ENCODE peak calls at places on chromosomes 4 and X, in eight cellular contexts. One of them, this sample, is unnamed.

GRCh38 chrX:12946838-12947544 is 27.9 kb upstream of the TMSB4X start:
- DNase-seq in CD8-positive, alpha-beta T cell: peak
- DNase-seq in adrenal gland: peak
- DNase-seq in stomach: peak
- DNase-seq in PC-3: peak
- DNase-seq in GM12878: peak
- DNase-seq in IMR-90: peak
- DNase-seq in astrocyte: peak
- DNase-seq in this sample: peak

GRCh38 chr4:109009909-109010308 is 247.1 kb upstream of the ETNPPL start:
- DNase-seq in stomach: no peak
- DNase-seq in astrocyte: peak
- DNase-seq in adrenal gland: no peak
- DNase-seq in PC-3: no peak
- DNase-seq in GM12878: no peak
- DNase-seq in CD8-positive, alpha-beta T cell: no peak
- DNase-seq in IMR-90: peak
- DNase-seq in this sample: peak

GRCh38 chr4:98711526-98711925 is 53.1 kb upstream of the TSPAN5 start:
- DNase-seq in PC-3: no peak
- DNase-seq in CD8-positive, alpha-beta T cell: no peak
- DNase-seq in stomach: no peak
- DNase-seq in astrocyte: peak
- DNase-seq in GM12878: no peak
- DNase-seq in IMR-90: no peak
- DNase-seq in adrenal gland: no peak
- DNase-seq in this sample: no peak

GRCh38 chr4:176538217-176538925 is 218.6 kb downstream of the SPCS3 start:
- DNase-seq in CD8-positive, alpha-beta T cell: no peak
- DNase-seq in adrenal gland: no peak
- DNase-seq in PC-3: peak
- DNase-seq in astrocyte: peak
- DNase-seq in GM12878: no peak
- DNase-seq in IMR-90: peak
- DNase-seq in stomach: no peak
- DNase-seq in this sample: peak

GRCh38 chr4:125368684-125369083 is 53.9 kb downstream of the FAT4 start:
- DNase-seq in IMR-90: peak
- DNase-seq in astrocyte: peak
- DNase-seq in CD8-positive, alpha-beta T cell: no peak
- DNase-seq in stomach: no peak
- DNase-seq in GM12878: no peak
- DNase-seq in PC-3: peak
- DNase-seq in adrenal gland: no peak
- DNase-seq in this sample: peak

GRCh38 chr4:115489284-115489683 is 375.9 kb upstream of the NDST4 start:
- DNase-seq in PC-3: no peak
- DNase-seq in stomach: no peak
- DNase-seq in GM12878: no peak
- DNase-seq in CD8-positive, alpha-beta T cell: no peak
- DNase-seq in adrenal gland: no peak
- DNase-seq in astrocyte: no peak
- DNase-seq in IMR-90: no peak
- DNase-seq in this sample: no peak

GRCh38 chr4:149047368-149047767 is 605.2 kb upstream of the NR3C2 start:
- DNase-seq in astrocyte: peak
- DNase-seq in GM12878: no peak
- DNase-seq in IMR-90: peak
- DNase-seq in PC-3: no peak
- DNase-seq in CD8-positive, alpha-beta T cell: no peak
- DNase-seq in adrenal gland: no peak
- DNase-seq in stomach: no peak
- DNase-seq in this sample: no peak

GRCh38 chrX:25011589-25012432 is 4.0 kb downstream of the ARX start:
- DNase-seq in IMR-90: no peak
- DNase-seq in adrenal gland: no peak
- DNase-seq in GM12878: no peak
- DNase-seq in CD8-positive, alpha-beta T cell: no peak
- DNase-seq in PC-3: no peak
- DNase-seq in stomach: no peak
- DNase-seq in astrocyte: no peak
- DNase-seq in this sample: no peak

GRCh38 chr4:183355405-183355804 is 33.2 kb upstream of the CLDN24 start:
- DNase-seq in PC-3: peak
- DNase-seq in stomach: no peak
- DNase-seq in IMR-90: peak
- DNase-seq in astrocyte: peak
- DNase-seq in adrenal gland: peak
- DNase-seq in CD8-positive, alpha-beta T cell: no peak
- DNase-seq in GM12878: no peak
- DNase-seq in this sample: peak

GRCh38 chrX:78327370-78328048 is at the start of gene CYSLTR1:
- DNase-seq in stomach: no peak
- DNase-seq in astrocyte: no peak
- DNase-seq in IMR-90: no peak
- DNase-seq in GM12878: no peak
- DNase-seq in PC-3: no peak
- DNase-seq in adrenal gland: peak
- DNase-seq in CD8-positive, alpha-beta T cell: no peak
- DNase-seq in this sample: no peak

GRCh38 chr4:113584407-113585150 is 177.0 kb downstream of the CAMK2D start:
- DNase-seq in stomach: no peak
- DNase-seq in astrocyte: peak
- DNase-seq in GM12878: no peak
- DNase-seq in adrenal gland: no peak
- DNase-seq in PC-3: no peak
- DNase-seq in IMR-90: peak
- DNase-seq in CD8-positive, alpha-beta T cell: no peak
- DNase-seq in this sample: peak

GRCh38 chr4:51894246-51894645 is 51.3 kb downstream of the DCUN1D4 start:
- DNase-seq in GM12878: no peak
- DNase-seq in IMR-90: peak
- DNase-seq in stomach: no peak
- DNase-seq in adrenal gland: no peak
- DNase-seq in astrocyte: peak
- DNase-seq in PC-3: peak
- DNase-seq in CD8-positive, alpha-beta T cell: no peak
- DNase-seq in this sample: peak

GRCh38 chr4:95023110-95023509 is 265.4 kb downstream of the BMPR1B start:
- DNase-seq in IMR-90: peak
- DNase-seq in astrocyte: no peak
- DNase-seq in PC-3: peak
- DNase-seq in CD8-positive, alpha-beta T cell: no peak
- DNase-seq in adrenal gland: no peak
- DNase-seq in stomach: no peak
- DNase-seq in GM12878: no peak
- DNase-seq in this sample: peak

GRCh38 chr4:100547541-100548208 is 29.9 kb upstream of the EMCN start:
- DNase-seq in IMR-90: no peak
- DNase-seq in adrenal gland: no peak
- DNase-seq in GM12878: no peak
- DNase-seq in astrocyte: no peak
- DNase-seq in CD8-positive, alpha-beta T cell: no peak
- DNase-seq in PC-3: no peak
- DNase-seq in stomach: no peak
- DNase-seq in this sample: no peak

GRCh38 chr4:110663738-110664444 is 41.0 kb upstream of the PITX2 start:
- DNase-seq in astrocyte: peak
- DNase-seq in adrenal gland: no peak
- DNase-seq in IMR-90: peak
- DNase-seq in stomach: no peak
- DNase-seq in PC-3: peak
- DNase-seq in CD8-positive, alpha-beta T cell: no peak
- DNase-seq in GM12878: no peak
- DNase-seq in this sample: peak

GRCh38 chrX:9379697-9380551 is 84.9 kb upstream of the TBL1X start:
- DNase-seq in stomach: no peak
- DNase-seq in adrenal gland: no peak
- DNase-seq in IMR-90: peak
- DNase-seq in PC-3: peak
- DNase-seq in astrocyte: peak
- DNase-seq in CD8-positive, alpha-beta T cell: no peak
- DNase-seq in GM12878: no peak
- DNase-seq in this sample: peak

GRCh38 chr4:174136013-174136412 is 147.5 kb downstream of the FBXO8 start:
- DNase-seq in IMR-90: no peak
- DNase-seq in adrenal gland: no peak
- DNase-seq in astrocyte: no peak
- DNase-seq in PC-3: no peak
- DNase-seq in stomach: no peak
- DNase-seq in CD8-positive, alpha-beta T cell: no peak
- DNase-seq in GM12878: no peak
- DNase-seq in this sample: peak

GRCh38 chr4:8837181-8837811 is 34.3 kb downstream of the HMX1 start:
- DNase-seq in stomach: no peak
- DNase-seq in GM12878: no peak
- DNase-seq in PC-3: no peak
- DNase-seq in adrenal gland: no peak
- DNase-seq in astrocyte: no peak
- DNase-seq in IMR-90: no peak
- DNase-seq in CD8-positive, alpha-beta T cell: no peak
- DNase-seq in this sample: no peak

GRCh38 chrX:124524852-124525251 is 178.5 kb downstream of the SH2D1A start:
- DNase-seq in CD8-positive, alpha-beta T cell: no peak
- DNase-seq in astrocyte: no peak
- DNase-seq in stomach: no peak
- DNase-seq in GM12878: no peak
- DNase-seq in adrenal gland: no peak
- DNase-seq in PC-3: no peak
- DNase-seq in IMR-90: no peak
- DNase-seq in this sample: no peak

GRCh38 chr4:8414377-8414776 is 26.1 kb downstream of the ACOX3 start:
- DNase-seq in PC-3: peak
- DNase-seq in IMR-90: no peak
- DNase-seq in stomach: no peak
- DNase-seq in adrenal gland: no peak
- DNase-seq in GM12878: no peak
- DNase-seq in CD8-positive, alpha-beta T cell: peak
- DNase-seq in astrocyte: no peak
- DNase-seq in this sample: no peak

DNA sequence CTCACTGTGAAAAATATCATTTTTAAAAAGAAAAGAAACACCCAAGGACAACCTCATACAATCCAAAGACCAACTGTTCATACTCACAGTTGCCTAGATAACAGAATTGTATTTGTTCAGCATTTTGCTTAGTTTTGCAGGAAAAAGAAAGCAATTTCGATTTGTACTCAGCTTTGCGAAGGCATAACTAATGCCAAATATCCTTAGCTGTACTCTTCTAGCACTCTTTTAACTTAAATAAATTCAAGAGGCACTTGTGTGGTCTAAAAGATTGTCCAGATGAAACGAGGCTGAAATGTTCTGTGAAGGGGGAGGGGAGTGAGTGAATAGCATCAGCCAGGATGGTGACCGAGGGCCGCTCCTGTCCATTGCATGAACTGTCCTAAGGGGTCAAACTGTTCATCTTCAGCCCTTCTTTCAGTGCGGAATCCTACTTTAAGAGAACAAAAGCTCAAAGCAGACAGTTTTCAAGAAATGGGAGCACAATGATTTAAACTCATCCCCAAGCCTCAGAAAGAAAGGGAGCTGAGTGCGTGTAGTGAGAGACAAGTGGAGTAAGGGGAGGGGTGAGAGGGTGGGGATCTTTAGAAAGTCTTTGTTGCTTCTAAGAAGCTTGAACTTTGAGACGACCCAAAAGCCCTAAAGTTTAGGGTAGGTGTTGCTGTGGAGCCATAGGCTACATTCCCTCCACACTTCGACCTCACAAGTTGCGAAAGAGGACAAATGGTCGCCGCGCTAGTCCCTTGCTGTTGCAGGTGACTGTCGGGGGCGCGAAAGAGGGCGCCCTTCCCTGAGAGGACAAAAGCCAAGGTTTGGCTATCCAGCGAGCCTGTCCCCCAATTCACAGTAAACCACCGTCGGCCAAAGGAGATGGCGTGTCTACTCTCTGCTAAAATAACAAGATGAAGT is 4.0 kb upstream of the NEUROG2 start:
- DNase-seq in astrocyte: no peak
- DNase-seq in PC-3: no peak
- DNase-seq in GM12878: no peak
- DNase-seq in CD8-positive, alpha-beta T cell: no peak
- DNase-seq in adrenal gland: no peak
- DNase-seq in IMR-90: no peak
- DNase-seq in stomach: no peak
- DNase-seq in this sample: no peak
- TF ChIP-seq CTCF in astrocyte: no peak
- TF ChIP-seq CTCF in PC-3: no peak
- TF ChIP-seq CTCF in GM12878: peak
- TF ChIP-seq CTCF in CD8-positive, alpha-beta T cell: no peak
- TF ChIP-seq CTCF in adrenal gland: no peak
- TF ChIP-seq CTCF in IMR-90: no peak
- TF ChIP-seq CTCF in stomach: no peak
- TF ChIP-seq CTCF in this sample: no peak

GRCh38 chr4:2462218-2462991 is 6.5 kb upstream of the RNF4 start:
- DNase-seq in GM12878: no peak
- DNase-seq in IMR-90: peak
- DNase-seq in CD8-positive, alpha-beta T cell: peak
- DNase-seq in stomach: peak
- DNase-seq in adrenal gland: peak
- DNase-seq in PC-3: peak
- DNase-seq in astrocyte: peak
- DNase-seq in this sample: peak
- H3K4me3 ChIP-seq in GM12878: peak
- H3K4me3 ChIP-seq in IMR-90: peak
- H3K4me3 ChIP-seq in CD8-positive, alpha-beta T cell: peak
- H3K4me3 ChIP-seq in stomach: peak
- H3K4me3 ChIP-seq in adrenal gland: peak
- H3K4me3 ChIP-seq in PC-3: peak
- H3K4me3 ChIP-seq in astrocyte: peak
- H3K4me3 ChIP-seq in this sample: peak

GRCh38 chr4:182324282-182324681 is 81.1 kb downstream of the TENM3 start:
- DNase-seq in IMR-90: no peak
- DNase-seq in astrocyte: no peak
- DNase-seq in adrenal gland: no peak
- DNase-seq in GM12878: no peak
- DNase-seq in PC-3: no peak
- DNase-seq in stomach: no peak
- DNase-seq in CD8-positive, alpha-beta T cell: no peak
- DNase-seq in this sample: no peak
- TF ChIP-seq CTCF in IMR-90: no peak
- TF ChIP-seq CTCF in astrocyte: no peak
- TF ChIP-seq CTCF in adrenal gland: no peak
- TF ChIP-seq CTCF in GM12878: no peak
- TF ChIP-seq CTCF in PC-3: no peak
- TF ChIP-seq CTCF in stomach: no peak
- TF ChIP-seq CTCF in CD8-positive, alpha-beta T cell: no peak
- TF ChIP-seq CTCF in this sample: no peak

DNA sequence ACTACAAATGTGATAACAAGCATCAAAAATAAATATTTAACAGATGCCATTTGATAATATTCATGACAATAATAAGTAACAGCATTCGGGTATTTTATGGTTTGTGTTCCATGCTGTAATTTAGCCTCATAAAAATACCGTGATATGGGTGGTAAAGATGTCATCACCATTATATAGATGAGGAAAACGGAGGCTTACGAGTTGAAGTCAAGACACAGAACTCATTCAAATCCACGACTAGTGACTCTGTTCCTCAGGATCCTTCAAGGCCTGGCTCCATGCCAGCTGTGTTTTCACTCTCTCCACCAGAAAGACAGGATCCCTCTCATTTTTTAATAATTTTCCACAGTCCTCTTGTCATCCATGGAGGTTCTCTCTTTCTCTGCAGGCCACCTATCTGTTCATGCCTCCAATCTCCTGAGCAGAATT is 94.5 kb downstream of the APBB2 start:
- DNase-seq in PC-3: no peak
- DNase-seq in stomach: no peak
- DNase-seq in IMR-90: no peak
- DNase-seq in GM12878: no peak
- DNase-seq in CD8-positive, alpha-beta T cell: no peak
- DNase-seq in adrenal gland: no peak
- DNase-seq in astrocyte: no peak
- DNase-seq in this sample: peak
- H3K4me3 ChIP-seq in PC-3: no peak
- H3K4me3 ChIP-seq in stomach: no peak
- H3K4me3 ChIP-seq in IMR-90: no peak
- H3K4me3 ChIP-seq in GM12878: no peak
- H3K4me3 ChIP-seq in CD8-positive, alpha-beta T cell: no peak
- H3K4me3 ChIP-seq in adrenal gland: peak
- H3K4me3 ChIP-seq in astrocyte: no peak
- H3K4me3 ChIP-seq in this sample: peak

This sample was measured in fibroblast of the aortic adventitia.